ENCODE peak calls at places on chromosomes 4 and X, in eight cellular contexts. E, Q, T, U, L, G, K and I are unnamed samples.

GRCh38 chr4:169201144-169202124 is 69.3 kb downstream of the SH3RF1 start:
- DNase-seq in G (no peak), Q (no peak), E (no peak), T (no peak), K (no peak), U (no peak), L (no peak), I (no peak)

GRCh38 chr4:57378766-57379165 is 268.6 kb upstream of the IGFBP7 start:
- DNase-seq in G (no peak), L (no peak), E (no peak), Q (no peak), K (no peak), U (no peak), T (no peak), I (no peak)

GRCh38 chrX:110734894-110735541 is 60.6 kb downstream of the CHRDL1 start:
- DNase-seq in L (no peak), T (no peak), E (no peak), U (no peak), Q (no peak), K (no peak), G (no peak), I (no peak)

GRCh38 chrX:44415639-44416386 is 72.3 kb upstream of the EFHC2 start:
- DNase-seq in L (no peak), U (no peak), T (no peak), Q (no peak), G (no peak), E (no peak), K (no peak), I (peak; percentile 73)

GRCh38 chr4:172989984-172990711 is 178.5 kb upstream of the GALNT7 start:
- DNase-seq in T (no peak), G (no peak), E (no peak), L (no peak), Q (no peak), K (no peak), U (no peak), I (no peak)

GRCh38 chr4:41661447-41662076 is 87.0 kb downstream of the PHOX2B start:
- DNase-seq in L (peak; percentile 74), G (peak; percentile 65), T (peak; percentile 12), K (peak; percentile 50), Q (no peak), E (no peak), U (no peak), I (peak; percentile 74)

GRCh38 chr4:15003891-15004700 is 1.8 kb downstream of the CPEB2 start:
- DNase-seq in E (no peak), U (peak; percentile 77), T (no peak), L (peak; percentile 41), G (peak; percentile 42), Q (peak; percentile 54), K (peak; percentile 57), I (peak; percentile 55)

GRCh38 chr4:176272799-176273198 is 3.8 kb upstream of the ASB5 start:
- DNase-seq in Q (no peak), U (no peak), K (no peak), G (no peak), E (no peak), L (no peak), T (no peak), I (no peak)

GRCh38 chrX:153967536-153968214 is 3.9 kb downstream of the HCFC1 start:
- DNase-seq in K (no peak), U (peak; percentile 57), Q (peak; percentile 38), T (no peak), G (no peak), L (no peak), E (no peak), I (no peak)

GRCh38 chr4:160523236-160523635 is 1420.4 kb downstream of the RAPGEF2 start:
- DNase-seq in T (no peak), U (no peak), L (no peak), G (no peak), K (no peak), Q (no peak), E (no peak), I (no peak)

DNA sequence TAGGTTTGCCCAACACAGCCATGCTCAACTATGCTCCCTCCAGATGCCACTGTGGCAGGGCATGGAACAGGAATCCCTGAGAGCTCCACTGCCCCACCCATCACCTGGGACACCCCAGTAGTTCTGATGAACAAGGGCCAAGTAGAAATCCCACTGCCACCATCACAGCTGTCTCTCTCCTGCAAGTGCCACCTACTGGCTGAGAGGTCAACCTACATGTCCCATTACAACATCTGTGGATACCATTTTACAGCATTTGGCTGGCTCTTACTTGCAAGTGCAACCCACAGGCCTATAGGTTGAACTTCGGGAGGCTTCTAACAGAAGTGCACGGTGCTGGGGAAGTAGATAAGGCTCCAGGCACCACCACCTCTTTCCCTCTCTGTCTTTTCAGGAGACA is 142.5 kb downstream of the CXXC4 start:
- DNase-seq in L (no peak), U (no peak), Q (no peak), E (no peak), T (peak; percentile 4), G (no peak), K (no peak), I (no peak)
- TF ChIP-seq CTCF in L (no peak), U (no peak), Q (peak; percentile 6), E (no peak), T (peak; percentile 20), G (no peak), K (no peak), I (no peak)

GRCh38 chrX:120604359-120604782 is 470 bp downstream of the MCTS1 start:
- DNase-seq in U (no peak), K (no peak), E (no peak), Q (no peak), T (peak; percentile 5), L (peak; percentile 60), G (peak; percentile 41), I (peak; percentile 42)

DNA sequence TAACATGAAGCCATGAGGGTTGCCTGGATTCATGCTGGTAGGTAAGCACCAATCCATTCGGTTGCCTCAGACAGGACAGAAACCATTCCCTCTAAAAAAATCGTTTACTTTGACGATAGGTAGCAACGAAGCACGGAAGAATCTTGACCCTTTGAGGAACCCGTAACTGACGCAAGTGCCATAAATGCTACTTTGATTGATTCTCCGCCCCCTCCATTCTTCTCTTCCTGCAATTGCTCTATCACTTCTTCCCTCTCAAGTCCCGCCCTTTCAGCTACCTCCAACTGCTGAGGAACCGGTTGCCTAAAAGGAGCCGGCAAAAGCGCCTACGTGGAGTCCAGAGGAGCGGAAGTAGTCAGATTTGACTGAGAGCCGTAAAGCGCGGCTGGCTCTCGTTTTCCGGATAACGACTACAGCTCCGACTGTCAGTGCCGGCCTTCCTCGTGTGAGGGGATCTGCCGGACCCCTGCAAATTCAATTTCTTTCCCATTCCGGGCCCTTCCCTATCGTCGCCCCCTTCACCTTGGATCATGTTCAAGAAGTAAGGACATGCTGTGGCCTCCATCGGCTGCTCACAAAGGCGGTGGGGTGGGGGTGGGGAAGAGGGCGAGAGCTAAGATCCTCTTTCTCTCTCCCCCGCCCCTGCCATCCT is at the start of gene MCTS1:
- DNase-seq in E (peak; percentile 21), U (peak; percentile 87), T (peak; percentile 89), G (peak; percentile 72), L (peak; percentile 89), Q (peak; percentile 77), K (peak; percentile 79), I (peak; percentile 83)
- TF ChIP-seq POLR2A in E (peak; percentile 42), U (no peak), T (peak; percentile 42), G (peak; percentile 88), L (peak; percentile 67), Q (peak; percentile 64), K (peak; percentile 48), I (peak; percentile 80)

DNA sequence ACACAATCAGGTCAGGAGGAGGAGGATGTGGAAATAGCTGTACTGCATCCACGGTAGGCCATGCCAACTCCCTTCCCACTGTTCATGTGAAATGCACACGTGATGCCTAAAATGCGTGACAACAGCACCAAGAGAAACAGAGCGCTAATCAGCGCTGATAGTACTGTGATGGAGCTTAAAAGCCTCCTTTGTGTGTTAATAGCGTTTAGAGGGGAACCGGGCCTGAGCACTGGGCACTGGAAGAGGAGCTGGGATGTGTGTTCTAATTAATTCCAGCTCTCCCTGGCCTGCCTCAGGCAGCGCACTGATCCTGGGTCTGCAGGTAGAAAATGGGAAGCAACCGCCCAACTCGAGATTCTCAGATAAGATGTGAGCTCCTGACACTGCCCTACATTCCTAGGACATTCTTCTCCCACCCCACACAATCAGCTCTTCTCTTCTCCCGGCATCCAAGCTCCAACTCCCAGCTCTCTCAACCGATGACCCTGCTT is 12.9 kb downstream of the DCTD start:
- DNase-seq in G (no peak), L (no peak), K (no peak), E (no peak), U (no peak), T (no peak), Q (no peak), I (no peak)
- H3K36me3 ChIP-seq in G (peaks cover 87% of the 10 kb centered on the region), L (no peaks in the 10 kb centered on the region), K (peaks cover 74% of the 10 kb centered on the region), E (peaks cover 4% of the 10 kb centered on the region), U (peaks cover 51% of the 10 kb centered on the region), T (peaks cover 22% of the 10 kb centered on the region), Q (no peaks in the 10 kb centered on the region), I (no peaks in the 10 kb centered on the region)

GRCh38 chrX:36867143-36867542 is 141.0 kb upstream of the FAM47C start:
- DNase-seq in L (peak; percentile 1), G (peak; percentile 7), E (no peak), T (peak; percentile 2), K (no peak), U (no peak), Q (no peak), I (no peak)
- TF ChIP-seq CTCF in L (peak; percentile 52), G (no peak), E (peak; percentile 28), T (peak; percentile 54), K (peak; percentile 63), U (peak; percentile 17), Q (peak; percentile 51), I (peak; percentile 42)

GRCh38 chrX:18984381-18985185 is 669 bp upstream of the PHKA2 start:
- DNase-seq in K (peak; percentile 84), T (peak; percentile 70), E (peak; percentile 30), U (peak; percentile 84), L (peak; percentile 80), G (peak; percentile 89), Q (peak; percentile 84), I (peak; percentile 88)
- TF ChIP-seq POLR2A in K (peak; percentile 32), T (peak; percentile 62), E (no peak), U (no peak), L (peak; percentile 37), G (peak; percentile 69), Q (peak; percentile 30), I (peak; percentile 65)

GRCh38 chr4:1325681-1326635 is 21.1 kb upstream of the UVSSA start:
- DNase-seq in K (no peak), L (no peak), T (no peak), E (no peak), G (no peak), U (no peak), Q (no peak), I (no peak)

GRCh38 chr4:1326751-1327525 is 20.1 kb upstream of the UVSSA start:
- DNase-seq in E (no peak), K (no peak), L (no peak), T (no peak), Q (no peak), G (no peak), U (no peak), I (no peak)

GRCh38 chr4:1328267-1329155 is 18.5 kb upstream of the UVSSA start:
- DNase-seq in Q (no peak), E (no peak), U (peak; percentile 61), L (no peak), T (no peak), G (no peak), K (no peak), I (no peak)

GRCh38 chr4:1329408-1330371 is 17.3 kb upstream of the UVSSA start:
- DNase-seq in U (no peak), K (no peak), E (no peak), T (no peak), Q (no peak), G (no peak), L (no peak), I (no peak)

GRCh38 chr4:1327526-1328266 is 19.3 kb upstream of the UVSSA start:
- DNase-seq in G (no peak), T (no peak), Q (no peak), L (no peak), E (no peak), K (no peak), U (no peak), I (no peak)
- H3K36me3 ChIP-seq in G (peaks cover 85% of the 10 kb centered on the region), T (peaks cover 32% of the 10 kb centered on the region), Q (no peaks in the 10 kb centered on the region), L (no peaks in the 10 kb centered on the region), E (peaks cover 24% of the 10 kb centered on the region), K (peaks cover 55% of the 10 kb centered on the region), U (peaks cover 61% of the 10 kb centered on the region), I (peaks cover 15% of the 10 kb centered on the region)